ENCODE peak calls at places on chromosomes 6 and 20, in eight cellular contexts. O is GM12864, E is H9, N is MM.1S, C is fibroblast of pulmonary artery, V is tibial artery, F is progenitor cell of endocrine pancreas, G is uterus. U is an unnamed sample.

GRCh38 chr6:139129284-139129683 is 5.6 kb upstream of the HECA start:
- DNase-seq in N (no peak), V (peak), O (no peak), F (no peak), E (no peak), C (peak), G (no peak), U (no peak)

GRCh38 chr20:59656417-59656816 is 52.1 kb downstream of the PHACTR3 start:
- DNase-seq in N (no peak), V (no peak), E (no peak), G (no peak), F (no peak), C (no peak), O (no peak), U (no peak)

GRCh38 chr6:63441266-63441956 is 121.6 kb upstream of the LGSN start:
- DNase-seq in G (no peak), N (no peak), O (no peak), F (no peak), V (no peak), E (peak), C (no peak), U (no peak)

GRCh38 chr6:44439270-44440045 is 52.0 kb downstream of the CDC5L start:
- DNase-seq in V (no peak), O (no peak), N (no peak), F (no peak), G (no peak), E (no peak), C (peak), U (no peak)

GRCh38 chr6:6315660-6316059 is 4.8 kb downstream of the F13A1 start:
- DNase-seq in N (peak), C (peak), V (no peak), F (peak), G (peak), O (no peak), E (peak), U (no peak)

GRCh38 chr6:147170269-147170668 is 33.9 kb upstream of the STXBP5 start:
- DNase-seq in N (no peak), E (no peak), C (peak), O (no peak), F (no peak), V (no peak), G (no peak), U (no peak)

GRCh38 chr6:137977206-137977605 is 110.1 kb downstream of the TNFAIP3 start:
- DNase-seq in G (no peak), C (no peak), N (no peak), E (no peak), V (no peak), F (no peak), O (no peak), U (no peak)

GRCh38 chr20:15653396-15654207 is 919.6 kb downstream of the KIF16B start:
- DNase-seq in N (no peak), C (no peak), O (no peak), G (no peak), V (no peak), F (no peak), E (no peak), U (peak)

GRCh38 chr6:149483302-149483701 is 1.5 kb downstream of the ZC3H12D start:
- DNase-seq in O (no peak), F (no peak), N (no peak), C (no peak), G (no peak), V (no peak), E (no peak), U (no peak)

GRCh38 chr6:154535146-154535545 is 24.7 kb upstream of the CNKSR3 start:
- DNase-seq in F (no peak), G (no peak), V (no peak), O (no peak), E (no peak), N (no peak), C (peak), U (no peak)

GRCh38 chr6:88166901-88167624 is 916 bp upstream of the CNR1 start:
- DNase-seq in V (no peak), G (no peak), C (no peak), N (no peak), E (peak), F (peak), O (no peak), U (peak)

GRCh38 chr6:168823397-168824020 is 382.5 kb downstream of the SMOC2 start:
- DNase-seq in C (no peak), F (no peak), O (no peak), V (no peak), G (no peak), N (no peak), E (no peak), U (no peak)

GRCh38 chr20:19975901-19976300 is 41.3 kb upstream of the NAA20 start:
- DNase-seq in G (no peak), F (no peak), O (no peak), V (no peak), E (no peak), C (peak), N (no peak), U (no peak)

GRCh38 chr6:193773-194310 is 98.4 kb upstream of the DUSP22 start:
- DNase-seq in C (no peak), V (no peak), O (peak), G (no peak), E (no peak), N (peak), F (no peak), U (peak)

GRCh38 chr6:53752440-53752839 is 42.4 kb upstream of the LRRC1 start:
- DNase-seq in V (no peak), G (no peak), O (no peak), E (no peak), N (no peak), C (no peak), F (no peak), U (no peak)

GRCh38 chr6:166999845-167000253 is 652 bp downstream of the CEP43 start:
- DNase-seq in E (no peak), O (no peak), G (no peak), N (no peak), F (no peak), V (peak), C (peak), U (no peak)

GRCh38 chr20:32433311-32434021 is 75.3 kb downstream of the ASXL1 start:
- DNase-seq in N (no peak), C (no peak), E (no peak), V (no peak), O (no peak), F (no peak), G (no peak), U (no peak)

GRCh38 chr6:44254957-44255808 is 2.1 kb downstream of the SLC35B2 start:
- DNase-seq in N (peak), V (no peak), O (no peak), C (no peak), E (peak), F (no peak), G (no peak), U (peak)

GRCh38 chr6:12419626-12420272 is 129.6 kb downstream of the EDN1 start:
- DNase-seq in N (no peak), G (no peak), C (no peak), F (no peak), O (no peak), V (no peak), E (no peak), U (no peak)

GRCh38 chr6:39330057-39330456 is 7.6 kb upstream of the KCNK16 start:
- DNase-seq in E (no peak), C (no peak), G (no peak), N (no peak), F (no peak), V (no peak), O (no peak), U (no peak)

GRCh38 chr6:52641826-52642225 is 29.1 kb upstream of the TMEM14A start:
- DNase-seq in O (no peak), G (no peak), C (no peak), E (no peak), N (no peak), F (no peak), V (no peak), U (no peak)

GRCh38 chr6:112690497-112691202 is 343.5 kb downstream of the RFPL4B start:
- DNase-seq in O (no peak), F (no peak), E (no peak), C (peak), N (no peak), G (no peak), V (no peak), U (no peak)

GRCh38 chr6:17998003-17998402 is 10.6 kb upstream of the KIF13A start:
- DNase-seq in F (no peak), V (no peak), C (no peak), N (no peak), G (no peak), O (no peak), E (no peak), U (no peak)
- TF ChIP-seq CTCF in F (no peak), V (no peak), C (no peak), N (no peak), G (no peak), O (no peak), E (no peak), U (no peak)

GRCh38 chr6:3211681-3212080 is 15.8 kb downstream of the TUBB2B start:
- DNase-seq in V (no peak), C (peak), F (no peak), G (no peak), N (no peak), E (no peak), O (no peak), U (no peak)
- TF ChIP-seq CTCF in V (no peak), C (no peak), F (no peak), G (no peak), N (no peak), E (no peak), O (no peak), U (no peak)

GRCh38 chr6:42136508-42137191 is 5.8 kb downstream of the C6orf132 start:
- DNase-seq in N (no peak), E (peak), O (no peak), G (no peak), C (peak), V (no peak), F (no peak), U (peak)
- TF ChIP-seq CTCF in N (peak), E (peak), O (peak), G (no peak), C (peak), V (no peak), F (peak), U (peak)

GRCh38 chr20:63641792-63642517 is 11.3 kb downstream of the STMN3 start:
- DNase-seq in O (no peak), N (peak), C (peak), G (peak), V (peak), F (peak), E (peak), U (peak)
- TF ChIP-seq CTCF in O (peak), N (peak), C (no peak), G (peak), V (peak), F (peak), E (peak), U (peak)

GRCh38 chr6:105001063-105001462 is 44.2 kb downstream of the LIN28B start:
- DNase-seq in G (no peak), F (no peak), N (no peak), V (no peak), C (no peak), E (no peak), O (no peak), U (no peak)

GRCh38 chr6:105001906-105002305 is 45.0 kb downstream of the LIN28B start:
- DNase-seq in E (no peak), V (no peak), O (no peak), N (no peak), F (no peak), G (no peak), C (no peak), U (no peak)

GRCh38 chr6:104995989-104996617 is 39.2 kb downstream of the LIN28B start:
- DNase-seq in G (no peak), E (no peak), F (no peak), O (no peak), V (no peak), N (peak), C (peak), U (no peak)
- TF ChIP-seq CTCF in G (no peak), E (no peak), F (no peak), O (no peak), V (no peak), N (no peak), C (no peak), U (no peak)

GRCh38 chr6:161435426-161436065 is 161.7 kb upstream of the AGPAT4 start:
- DNase-seq in F (no peak), G (no peak), N (no peak), V (no peak), O (no peak), E (no peak), C (peak), U (no peak)

GRCh38 chr6:161432546-161432945 is 158.7 kb upstream of the AGPAT4 start:
- DNase-seq in V (no peak), N (no peak), E (no peak), O (no peak), G (no peak), C (no peak), F (no peak), U (no peak)

GRCh38 chr6:161434921-161435411 is 161.1 kb upstream of the AGPAT4 start:
- DNase-seq in V (no peak), O (no peak), G (no peak), E (no peak), F (no peak), N (no peak), C (peak), U (no peak)

GRCh38 chr6:161434331-161434730 is 160.5 kb upstream of the AGPAT4 start:
- DNase-seq in E (no peak), C (peak), N (no peak), G (no peak), O (no peak), V (no peak), F (no peak), U (no peak)

DNA sequence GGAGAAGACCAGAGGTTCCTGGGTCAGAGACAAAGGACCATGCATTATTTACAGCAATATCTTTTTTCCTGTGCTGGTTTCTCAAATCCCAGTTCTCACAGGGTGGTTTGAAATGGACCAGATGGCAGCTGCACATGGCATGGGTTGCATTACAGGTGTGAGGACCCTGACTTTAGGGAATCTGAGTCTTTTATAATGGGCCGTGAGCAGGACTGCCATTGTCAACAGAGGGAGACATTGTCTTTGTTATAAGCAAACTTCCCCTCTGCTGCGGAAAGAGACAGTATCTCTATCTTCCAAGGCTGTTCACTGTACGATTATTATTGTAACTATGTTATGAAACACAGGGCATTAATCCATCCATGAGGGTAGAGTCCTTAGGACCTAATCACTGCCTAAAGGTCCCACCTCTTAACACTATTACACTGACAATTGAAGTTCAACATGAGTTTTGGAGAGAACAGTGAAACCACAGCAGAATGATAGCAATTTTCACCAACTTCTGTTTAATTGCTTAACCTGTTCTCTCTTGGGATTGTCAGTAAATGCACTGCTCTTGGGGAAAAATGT is 156.1 kb upstream of the AGPAT4 start:
- DNase-seq in N (no peak), G (no peak), V (no peak), C (peak), O (no peak), F (no peak), E (no peak), U (no peak)
- TF ChIP-seq CTCF in N (no peak), G (no peak), V (no peak), C (peak), O (no peak), F (no peak), E (peak), U (peak)

DNA sequence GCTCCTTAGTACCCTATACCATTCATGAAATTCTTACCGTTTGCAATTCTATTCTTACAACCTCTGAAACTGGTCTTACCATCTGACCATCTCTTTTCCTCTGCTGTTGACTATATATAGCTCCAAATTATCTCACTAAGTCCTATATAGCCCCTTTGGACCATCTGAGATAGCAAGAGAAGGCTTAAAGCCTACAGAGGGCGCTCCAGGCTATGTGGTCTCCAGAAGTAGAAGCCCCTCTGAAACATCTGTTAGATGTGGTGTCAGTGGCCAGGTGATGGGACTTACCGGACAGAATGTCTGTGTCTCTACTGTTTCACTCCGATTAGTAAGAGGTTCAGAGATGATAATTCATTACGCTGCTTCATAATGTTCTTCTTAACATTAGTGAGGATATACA is 140.7 kb upstream of the BMP2 start:
- DNase-seq in N (no peak), O (no peak), E (peak), V (no peak), C (no peak), G (no peak), F (no peak), U (no peak)
- TF ChIP-seq CTCF in N (no peak), O (no peak), E (peak), V (no peak), C (no peak), G (no peak), F (no peak), U (peak)

DNA sequence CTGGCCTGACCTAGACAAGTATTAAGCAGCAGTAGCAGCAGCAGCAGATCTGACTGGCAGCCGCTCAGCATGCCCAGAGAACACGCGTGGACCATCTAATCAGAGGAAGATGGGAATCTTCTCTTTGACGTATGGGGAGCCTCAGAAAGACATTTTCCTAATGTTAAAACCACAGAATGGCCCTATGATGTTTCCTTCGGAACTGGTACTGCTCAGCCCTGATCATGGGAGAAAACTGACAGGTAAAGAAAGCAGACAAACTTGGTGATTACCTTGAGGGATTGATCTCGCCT is 6.2 kb downstream of the PSMA7 start:
- DNase-seq in V (no peak), E (no peak), O (no peak), F (no peak), C (no peak), G (no peak), N (no peak), U (no peak)
- TF ChIP-seq CTCF in V (no peak), E (peak), O (no peak), F (no peak), C (no peak), G (no peak), N (no peak), U (no peak)

GRCh38 chr20:51004305-51004727 is 18.6 kb downstream of the KCNG1 start:
- DNase-seq in G (no peak), V (no peak), N (no peak), C (no peak), E (no peak), O (no peak), F (no peak), U (no peak)
- TF ChIP-seq CTCF in G (no peak), V (no peak), N (no peak), C (no peak), E (no peak), O (no peak), F (no peak), U (no peak)